ENCODE peak calls at places on chromosomes 3 and 15, in four cellular contexts. J, Y, Z and C are unnamed samples.

GRCh38 chr15:92891533-92892200 is 8.5 kb upstream of the CHD2 start:
- DNase-seq in J (no peak), Y (no peak), Z (no peak), C (no peak)

GRCh38 chr15:70497661-70498060 is 265.7 kb downstream of the UACA start:
- DNase-seq in J (no peak), Y (no peak), Z (no peak), C (no peak)

GRCh38 chr15:29873264-29873663 is 51.0 kb upstream of the TJP1 start:
- DNase-seq in J (no peak), Y (no peak), Z (no peak), C (no peak)

GRCh38 chr3:126540946-126541627 is 17.1 kb downstream of the CHST13 start:
- DNase-seq in J (no peak), Y (no peak), Z (no peak), C (no peak)

GRCh38 chr3:174397848-174398247 is 461.3 kb upstream of the NAALADL2 start:
- DNase-seq in J (no peak), Y (no peak), Z (peak), C (peak)

GRCh38 chr3:156615592-156616173 is 58.7 kb upstream of the TIPARP start:
- DNase-seq in J (no peak), Y (no peak), Z (no peak), C (peak)

GRCh38 chr15:78212546-78213424 is 21.6 kb downstream of the ACSBG1 start:
- DNase-seq in J (peak), Y (no peak), Z (peak), C (peak)

GRCh38 chr15:34284937-34285336 is 52.6 kb downstream of the SLC12A6 start:
- DNase-seq in J (no peak), Y (no peak), Z (no peak), C (no peak)

GRCh38 chr15:84886984-84887299 is 2.5 kb downstream of the SLC28A1 start:
- DNase-seq in J (no peak), Y (no peak), Z (no peak), C (no peak)

GRCh38 chr3:138186216-138186615 is 885 bp upstream of the ARMC8 start:
- DNase-seq in J (no peak), Y (no peak), Z (peak), C (no peak)

GRCh38 chr15:33675246-33675645 is 293.1 kb upstream of the CHRM5 start:
- DNase-seq in J (peak), Y (no peak), Z (peak), C (peak)

GRCh38 chr3:186151077-186151971 is 42.4 kb upstream of the ETV5 start:
- DNase-seq in J (no peak), Y (no peak), Z (no peak), C (no peak)

GRCh38 chr3:13612829-13613228 is 63.9 kb downstream of the FBLN2 start:
- DNase-seq in J (no peak), Y (no peak), Z (no peak), C (no peak)

GRCh38 chr15:42156266-42156922 is at the start of gene PLA2G4F:
- DNase-seq in J (no peak), Y (no peak), Z (peak), C (no peak)

GRCh38 chr3:112114558-112115160 is 18.4 kb downstream of the GCSAM start:
- DNase-seq in J (no peak), Y (no peak), Z (no peak), C (no peak)

GRCh38 chr3:57464011-57464410 is 80.1 kb downstream of the DNAH12 start:
- DNase-seq in J (no peak), Y (no peak), Z (no peak), C (no peak)

GRCh38 chr15:81225161-81225671 is 28.5 kb downstream of the IL16 start:
- DNase-seq in J (no peak), Y (no peak), Z (peak), C (no peak)

GRCh38 chr3:8903191-8903590 is 60.1 kb downstream of the RAD18 start:
- DNase-seq in J (no peak), Y (no peak), Z (no peak), C (no peak)